ENCODE peak calls at places on chromosomes 2 and 18, in ten cellular contexts. Q, K, J, F, Z, D, C, L, O and G are unnamed samples.

GRCh38 chr2:124983595-124983994 is 958.5 kb downstream of the CNTNAP5 start:
- DNase-seq in C (no peak), D (no peak), K (no peak), O (no peak), L (no peak), Z (peak; percentile 85), Q (no peak), J (no peak), F (no peak), G (no peak)

GRCh38 chr2:114022360-114023085 is 132.6 kb downstream of the ACTR3 start:
- DNase-seq in O (peak; percentile 43), Z (peak; percentile 86), F (no peak), L (no peak), J (no peak), K (peak; percentile 67), C (no peak), D (no peak), Q (no peak), G (no peak)

GRCh38 chr2:47069628-47070154 is 85.4 kb downstream of the STPG4 start:
- DNase-seq in Z (peak; percentile 96), C (peak; percentile 87), F (no peak), K (peak; percentile 84), L (peak; percentile 92), D (no peak), Q (peak; percentile 92), J (peak; percentile 95), O (peak; percentile 73), G (peak; percentile 82)

GRCh38 chr2:25286025-25286400 is 55.7 kb downstream of the DNMT3A start:
- DNase-seq in L (no peak), K (no peak), C (peak; percentile 44), F (peak; percentile 84), D (no peak), J (peak; percentile 84), Q (no peak), O (no peak), Z (no peak), G (peak; percentile 61)

GRCh38 chr2:68726608-68727367 is 7.8 kb upstream of the ARHGAP25 start:
- DNase-seq in D (no peak), K (no peak), Z (peak; percentile 42), C (peak; percentile 70), Q (no peak), O (no peak), F (peak; percentile 91), L (no peak), J (no peak), G (no peak)

GRCh38 chr18:76425299-76426101 is 69.5 kb downstream of the ZNF516 start:
- DNase-seq in Q (no peak), K (no peak), O (no peak), L (no peak), F (no peak), C (no peak), J (no peak), D (peak; percentile 56), Z (no peak), G (no peak)

GRCh38 chr18:48676756-48677368 is 138.0 kb downstream of the CTIF start:
- DNase-seq in K (peak; percentile 32), O (peak; percentile 42), Z (peak; percentile 50), J (peak; percentile 87), D (peak; percentile 83), F (peak; percentile 73), Q (peak; percentile 86), L (peak; percentile 94), C (peak; percentile 70), G (peak; percentile 82)

GRCh38 chr2:215241791-215242305 is 70.0 kb upstream of the ATIC start:
- DNase-seq in D (no peak), F (no peak), Z (no peak), L (no peak), C (no peak), O (no peak), Q (no peak), K (no peak), J (no peak), G (no peak)

GRCh38 chr2:159648643-159649042 is 32.3 kb upstream of the BAZ2B start:
- DNase-seq in L (no peak), O (no peak), C (no peak), F (no peak), K (no peak), Z (no peak), Q (no peak), J (no peak), D (no peak), G (no peak)

GRCh38 chr2:61688369-61689334 is 150.5 kb upstream of the XPO1 start:
- DNase-seq in O (no peak), K (no peak), D (no peak), Q (no peak), J (no peak), L (no peak), Z (no peak), C (no peak), F (no peak), G (no peak)

GRCh38 chr18:8052237-8052701 is 485.2 kb downstream of the PTPRM start:
- DNase-seq in J (no peak), Q (no peak), F (no peak), C (no peak), O (peak; percentile 38), L (no peak), K (peak; percentile 3), Z (peak; percentile 27), D (no peak), G (no peak)

GRCh38 chr18:21599585-21600525 is 649 bp downstream of the ESCO1 start:
- DNase-seq in K (peak; percentile 62), Z (peak; percentile 45), Q (peak; percentile 75), F (no peak), J (peak; percentile 91), C (peak; percentile 73), L (no peak), O (no peak), D (peak; percentile 76), G (peak; percentile 85)

GRCh38 chr2:227545990-227546389 is 52.7 kb upstream of the SCYGR2 start:
- DNase-seq in D (no peak), Q (no peak), C (no peak), O (peak; percentile 60), F (peak; percentile 43), L (peak; percentile 75), J (no peak), Z (peak; percentile 44), K (peak; percentile 40), G (no peak)

GRCh38 chr2:103525757-103526156 is 763.9 kb downstream of the TMEM182 start:
- DNase-seq in Z (no peak), C (no peak), L (no peak), O (no peak), J (no peak), Q (no peak), F (no peak), K (no peak), D (no peak), G (no peak)

GRCh38 chr2:217731805-217732204 is 271.0 kb downstream of the TNS1 start:
- DNase-seq in Q (no peak), K (no peak), F (no peak), L (no peak), O (no peak), Z (no peak), J (no peak), D (no peak), C (no peak), G (no peak)

DNA sequence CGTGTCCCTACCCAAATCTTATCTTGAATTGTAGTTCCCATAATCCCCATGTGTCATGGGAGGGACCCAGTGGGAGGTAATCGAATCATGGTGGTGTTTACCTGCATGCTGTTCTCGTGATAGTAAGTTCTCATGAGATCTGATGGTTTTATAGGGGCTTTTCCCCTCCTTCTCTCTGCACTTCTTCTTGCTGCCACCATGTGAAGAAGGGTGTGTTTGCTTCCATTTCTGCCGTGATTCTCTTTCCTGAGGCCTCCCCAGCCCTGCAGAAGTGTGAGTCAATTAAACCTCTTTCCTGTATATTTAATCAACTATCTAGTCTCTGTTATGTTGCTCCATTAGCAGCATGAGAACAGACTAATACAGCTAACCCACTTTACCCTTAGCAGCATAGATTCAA is 37.6 kb downstream of the CDC42EP3 start:
- DNase-seq in Z (no peak), F (no peak), D (no peak), K (no peak), J (no peak), O (no peak), L (no peak), Q (no peak), C (no peak), G (no peak)
- H3K4me1 ChIP-seq in Z (no peaks in the 10 kb centered on the region), F (peaks cover 49% of the 10 kb centered on the region), D (peaks cover 24% of the 10 kb centered on the region), K (no peaks in the 10 kb centered on the region), J (no peaks in the 10 kb centered on the region), O (peaks cover 16% of the 10 kb centered on the region), L (no peaks in the 10 kb centered on the region), Q (no peaks in the 10 kb centered on the region), C (no peaks in the 10 kb centered on the region), G (peaks cover 24% of the 10 kb centered on the region)

GRCh38 chr2:46067501-46068292 is 229.5 kb upstream of the EPAS1 start:
- DNase-seq in O (peak; percentile 91), D (no peak), F (no peak), K (peak; percentile 68), L (no peak), Q (no peak), Z (peak; percentile 64), C (no peak), J (no peak), G (no peak)
- H3K4me3 ChIP-seq in O (peak overlapping the region; percentile 3), D (no peak overlapping the region), F (no peak overlapping the region), K (no peak overlapping the region), L (no peak overlapping the region), Q (no peak overlapping the region), Z (peak overlapping the region; percentile 37), C (no peak overlapping the region), J (no peak overlapping the region), G (no peak overlapping the region)

DNA sequence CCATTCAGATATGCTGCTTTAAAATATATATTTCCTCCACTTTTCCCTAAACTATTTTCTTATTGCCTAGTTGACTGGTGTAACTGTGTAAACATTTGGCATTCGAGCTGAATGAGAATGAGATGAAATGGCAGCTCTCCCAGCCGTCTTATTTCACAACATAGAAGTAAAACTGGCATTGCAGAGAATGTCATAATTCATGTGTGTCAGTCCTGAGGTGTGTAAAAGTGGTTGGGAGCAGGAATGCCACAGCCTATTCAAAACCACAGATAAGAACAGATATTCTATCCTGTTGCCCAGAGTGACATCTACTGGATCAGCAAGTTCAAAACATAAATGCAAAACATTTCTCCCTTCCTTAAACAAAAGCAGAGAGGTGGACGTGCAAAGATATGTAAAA is 565.5 kb upstream of the CHAC2 start:
- DNase-seq in Z (peak; percentile 95), O (peak; percentile 63), F (no peak), Q (no peak), D (no peak), J (no peak), K (peak; percentile 25), C (peak; percentile 24), L (no peak), G (no peak)
- H3K4me1 ChIP-seq in Z (peaks cover 13% of the 10 kb centered on the region), O (peaks cover 3% of the 10 kb centered on the region), F (no peaks in the 10 kb centered on the region), Q (no peaks in the 10 kb centered on the region), D (no peaks in the 10 kb centered on the region), J (no peaks in the 10 kb centered on the region), K (no peaks in the 10 kb centered on the region), C (no peaks in the 10 kb centered on the region), L (no peaks in the 10 kb centered on the region), G (peaks cover 4% of the 10 kb centered on the region)

DNA sequence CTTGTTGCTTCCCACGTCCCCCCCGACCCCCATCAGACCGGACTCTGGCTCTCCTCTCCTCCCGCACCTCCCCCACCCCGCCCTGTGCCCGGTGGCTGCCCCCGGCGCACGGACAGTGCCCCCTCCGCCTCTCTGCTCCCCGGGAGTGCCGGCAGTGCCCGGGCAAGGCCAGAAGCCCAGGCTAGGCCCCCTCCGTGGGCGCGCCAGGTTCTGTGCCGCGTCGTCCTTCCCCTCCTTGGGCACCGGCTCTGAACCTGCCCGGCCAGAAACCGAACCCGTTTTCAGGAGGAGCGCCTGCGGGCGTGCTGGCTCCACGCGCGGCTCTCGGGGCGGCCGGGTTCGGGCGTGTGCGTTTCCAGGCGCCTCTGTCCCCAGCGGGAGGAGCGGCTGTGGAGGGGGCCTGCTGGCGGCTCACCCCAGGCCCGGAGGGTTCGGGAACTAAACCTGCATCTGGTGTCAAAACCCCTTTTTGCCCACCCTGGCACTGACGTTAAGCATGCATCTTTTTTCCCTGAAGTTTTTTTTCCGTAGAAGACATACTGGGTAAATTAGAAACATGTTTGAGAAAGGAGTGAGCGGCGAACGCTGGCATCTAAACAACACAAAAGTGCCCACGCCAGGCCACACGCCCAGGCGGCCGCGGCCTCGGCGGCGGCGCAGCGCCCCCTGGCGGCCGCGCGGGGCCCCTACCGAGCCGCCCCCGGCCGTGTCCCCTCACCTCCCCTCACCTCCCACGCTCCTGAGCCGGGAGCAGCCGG is 123.9 kb upstream of the SLC1A4 start:
- DNase-seq in C (peak; percentile 75), D (peak; percentile 84), L (peak; percentile 86), O (peak; percentile 69), Q (peak; percentile 80), K (no peak), F (peak; percentile 74), J (peak; percentile 87), Z (peak; percentile 73), G (peak; percentile 79)
- H3K4me3 ChIP-seq in C (peak overlapping the region; percentile 72), D (peak overlapping the region; percentile 67), L (peak overlapping the region; percentile 86), O (peak overlapping the region; percentile 62), Q (peak overlapping the region; percentile 64), K (peak overlapping the region; percentile 86), F (peak overlapping the region; percentile 63), J (peak overlapping the region; percentile 56), Z (peak overlapping the region; percentile 68), G (peak overlapping the region; percentile 78)